ENCODE peak calls at places on chromosomes 12 and 14, in eight cellular contexts. V is lung; O is naive thymus-derived CD4-positive, alpha-beta T cell; Z is lower lobe of right lung; X is heart left ventricle; M is neuronal stem cell; G is fibroblast of lung; E is GM23338. U is an unnamed sample.

GRCh38 chr12:6827437-6827894 is 741 bp upstream of the P3H3 start:
- DNase-seq in Z (peak; percentile 78), X (peak; percentile 88), G (peak; percentile 78), V (peak; percentile 58), E (peak; percentile 93), O (no peak), M (peak; percentile 83), U (peak; percentile 93)

GRCh38 chr12:81542621-81543020 is 216.5 kb downstream of the PPFIA2 start:
- DNase-seq in X (no peak), O (no peak), M (no peak), Z (no peak), E (no peak), G (peak; percentile 58), V (no peak), U (no peak)

GRCh38 chr14:58620011-58620410 is 17.8 kb upstream of the DACT1 start:
- DNase-seq in V (no peak), Z (no peak), M (no peak), X (no peak), O (no peak), G (no peak), E (no peak), U (no peak)

GRCh38 chr14:98204139-98204538 is 1067.9 kb downstream of the BCL11B start:
- DNase-seq in X (no peak), Z (no peak), G (no peak), M (no peak), E (no peak), O (no peak), V (no peak), U (no peak)

GRCh38 chr12:96241484-96242256 is 47.5 kb downstream of the ELK3 start:
- DNase-seq in G (peak; percentile 80), X (peak; percentile 62), M (no peak), E (peak; percentile 27), Z (peak; percentile 71), V (no peak), O (peak; percentile 80), U (peak; percentile 89)

GRCh38 chr14:31927348-31927826 is 149.7 kb upstream of the ARHGAP5 start:
- DNase-seq in X (peak; percentile 62), G (peak; percentile 95), Z (no peak), O (no peak), E (peak; percentile 21), M (no peak), V (no peak), U (no peak)

GRCh38 chr12:50633950-50634349 is 129.2 kb downstream of the DIP2B start:
- DNase-seq in Z (no peak), E (no peak), M (no peak), V (no peak), O (no peak), X (no peak), G (peak; percentile 93), U (no peak)

GRCh38 chr14:61965030-61965745 is 203.0 kb downstream of the SNAPC1 start:
- DNase-seq in M (no peak), Z (no peak), O (no peak), X (no peak), E (no peak), G (peak; percentile 86), V (no peak), U (no peak)

GRCh38 chr14:78606111-78606510 is 435.9 kb downstream of the NRXN3 start:
- DNase-seq in X (no peak), M (no peak), Z (no peak), G (peak; percentile 91), V (no peak), O (no peak), E (no peak), U (no peak)

GRCh38 chr14:90458536-90458935 is 61.7 kb downstream of the CALM1 start:
- DNase-seq in M (no peak), V (no peak), Z (no peak), E (no peak), X (no peak), O (no peak), G (no peak), U (no peak)

DNA sequence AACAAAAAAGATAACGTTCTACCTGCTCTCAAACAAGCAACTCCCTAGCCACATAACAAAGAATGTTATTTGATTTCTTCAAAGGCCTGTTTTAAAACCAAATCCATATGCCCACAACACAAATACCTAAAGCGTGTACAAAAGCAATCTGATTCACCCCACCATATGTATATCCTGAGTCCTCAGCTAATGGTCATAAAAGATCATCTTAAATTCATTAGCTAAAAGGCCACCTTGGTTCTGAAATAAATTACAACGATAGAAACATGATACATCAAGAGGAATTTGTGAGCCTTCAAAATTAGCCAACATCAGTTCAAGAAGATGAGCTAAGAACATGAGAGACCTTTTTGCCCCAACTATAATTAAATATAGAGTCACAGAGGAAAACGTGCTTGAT is 20.1 kb downstream of the CIT start:
- DNase-seq in G (no peak), O (no peak), V (no peak), M (no peak), Z (no peak), X (no peak), E (no peak), U (no peak)
- H3K27ac ChIP-seq in G (no peak overlapping the region), O (no peak overlapping the region), V (no peak overlapping the region), M (no peak overlapping the region), Z (no peak overlapping the region), X (no peak overlapping the region), E (no peak overlapping the region), U (no peak overlapping the region)

GRCh38 chr12:77031745-77032144 is 33.6 kb downstream of the E2F7 start:
- DNase-seq in M (no peak), G (peak; percentile 83), O (no peak), Z (no peak), V (no peak), X (no peak), E (no peak), U (no peak)

GRCh38 chr12:77033658-77034164 is 31.7 kb downstream of the E2F7 start:
- DNase-seq in Z (no peak), G (no peak), X (no peak), M (no peak), V (no peak), E (no peak), O (no peak), U (no peak)

DNA sequence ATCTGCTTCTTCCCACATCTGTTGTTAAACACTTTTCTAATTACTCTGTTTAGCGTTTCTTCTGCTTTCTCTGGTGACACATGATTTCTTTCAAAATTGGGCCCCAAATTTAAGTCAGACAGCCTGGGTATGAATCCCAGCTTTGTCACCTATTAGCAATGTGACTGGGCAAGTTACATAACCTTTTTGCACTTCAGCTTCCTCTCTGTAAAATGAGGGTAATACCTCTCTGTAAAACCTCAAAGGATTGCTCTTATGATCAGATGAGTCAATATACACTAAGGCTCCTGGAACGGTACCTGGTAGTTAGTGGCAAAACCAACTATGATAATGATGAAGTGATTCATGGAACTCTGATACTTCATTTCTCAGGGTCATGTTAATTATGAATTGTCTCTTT is 33.0 kb downstream of the E2F7 start:
- DNase-seq in O (no peak), M (no peak), E (no peak), Z (no peak), X (no peak), G (peak; percentile 89), V (no peak), U (no peak)
- H3K36me3 ChIP-seq in O (no peaks in the 10 kb centered on the region), M (peaks cover 96% of the 10 kb centered on the region), E (peaks cover 51% of the 10 kb centered on the region), Z (no peaks in the 10 kb centered on the region), X (no peaks in the 10 kb centered on the region), G (peaks cover 6% of the 10 kb centered on the region), V (no peaks in the 10 kb centered on the region), U (no peaks in the 10 kb centered on the region)

GRCh38 chr12:75482636-75483035 is 2.1 kb downstream of the GLIPR1 start:
- DNase-seq in Z (no peak), E (no peak), G (no peak), O (peak; percentile 21), V (no peak), X (no peak), M (no peak), U (no peak)

GRCh38 chr12:75479963-75480461 is 543 bp upstream of the GLIPR1 start:
- DNase-seq in X (no peak), Z (no peak), E (no peak), V (no peak), M (no peak), G (peak; percentile 92), O (no peak), U (no peak)

GRCh38 chr12:75480469-75480949 is at the start of gene GLIPR1:
- DNase-seq in G (peak; percentile 99), Z (peak; percentile 73), M (no peak), V (peak; percentile 50), E (no peak), X (peak; percentile 72), O (peak; percentile 76), U (peak; percentile 92)

GRCh38 chr12:75481774-75482173 is 1.2 kb downstream of the GLIPR1 start:
- DNase-seq in Z (no peak), G (peak; percentile 78), O (no peak), E (no peak), V (no peak), M (no peak), X (no peak), U (no peak)

GRCh38 chr12:75481013-75481705 is 604 bp downstream of the GLIPR1 start:
- DNase-seq in E (no peak), M (no peak), O (no peak), Z (no peak), X (no peak), G (no peak), V (no peak), U (no peak)
- H3K27ac ChIP-seq in E (no peak overlapping the region), M (no peak overlapping the region), O (peak overlapping the region; percentile 73), Z (peak overlapping the region; percentile 82), X (peak overlapping the region; percentile 36), G (peak overlapping the region; percentile 89), V (no peak overlapping the region), U (peak overlapping the region; percentile 60)

GRCh38 chr14:74834682-74835392 is 41.1 kb downstream of the PROX2 start:
- DNase-seq in E (no peak), V (no peak), O (no peak), X (no peak), G (peak; percentile 68), Z (no peak), M (no peak), U (no peak)
- H3K36me3 ChIP-seq in E (peaks cover 12% of the 10 kb centered on the region), V (peaks cover 6% of the 10 kb centered on the region), O (peaks cover 17% of the 10 kb centered on the region), X (peaks cover 3% of the 10 kb centered on the region), G (peaks cover 4% of the 10 kb centered on the region), Z (peaks cover 35% of the 10 kb centered on the region), M (peaks cover 87% of the 10 kb centered on the region), U (peaks cover 20% of the 10 kb centered on the region)

U was measured in right atrium auricular region.